ENCODE peak calls at places on chromosomes 1 and 21, in nine cellular contexts. K is H1, J is SK-N-SH, M is suprapubic skin, W is stomach, G is transverse colon, D is vagina, B is endothelial cell of umbilical vein, Z is breast epithelium. X is an unnamed sample.

GRCh38 chr1:14498839-14499238 is 99.6 kb upstream of the KAZN start:
- DNase-seq in Z (no peak), B (no peak), J (no peak), M (no peak), K (no peak), G (no peak), D (no peak), W (no peak), X (peak; percentile 28)

GRCh38 chr1:35151220-35151619 is 41.7 kb downstream of the SFPQ start:
- DNase-seq in G (no peak), M (no peak), D (no peak), B (no peak), Z (no peak), K (no peak), W (no peak), J (no peak), X (no peak)

GRCh38 chr1:8083739-8084484 is 57.8 kb upstream of the ERRFI1 start:
- DNase-seq in Z (no peak), M (no peak), D (no peak), W (no peak), B (peak; percentile 73), K (no peak), G (no peak), J (no peak), X (no peak)

GRCh38 chr1:165560834-165561233 is 17.0 kb downstream of the LRRC52 start:
- DNase-seq in B (no peak), Z (no peak), D (no peak), G (no peak), K (no peak), W (no peak), J (no peak), M (no peak), X (no peak)

GRCh38 chr1:198492872-198493271 is 47.6 kb downstream of the ATP6V1G3 start:
- DNase-seq in B (no peak), J (no peak), G (no peak), M (no peak), Z (no peak), W (no peak), D (no peak), K (no peak), X (no peak)

GRCh38 chr21:19547951-19548635 is 1144.5 kb upstream of the TMPRSS15 start:
- DNase-seq in M (no peak), B (no peak), G (no peak), Z (no peak), K (no peak), D (no peak), W (no peak), J (no peak), X (no peak)

GRCh38 chr1:66480162-66480561 is 53.8 kb upstream of the SGIP1 start:
- DNase-seq in J (peak; percentile 23), Z (no peak), B (no peak), M (no peak), W (no peak), K (no peak), G (no peak), D (no peak), X (no peak)

GRCh38 chr1:60988827-60989363 is 93.5 kb upstream of the NFIA start:
- DNase-seq in W (no peak), K (no peak), B (peak; percentile 12), Z (no peak), M (no peak), J (no peak), D (no peak), G (no peak), X (no peak)

GRCh38 chr1:225700889-225701465 is 48.1 kb upstream of the ENAH start:
- DNase-seq in J (no peak), D (no peak), W (no peak), G (no peak), M (no peak), B (no peak), K (no peak), Z (no peak), X (no peak)

GRCh38 chr1:29585656-29586055 is 349.3 kb downstream of the PTPRU start:
- DNase-seq in W (no peak), Z (no peak), B (no peak), G (no peak), J (no peak), K (no peak), D (no peak), M (no peak), X (no peak)

GRCh38 chr1:114456586-114456985 is 54.4 kb downstream of the TRIM33 start:
- DNase-seq in G (no peak), M (no peak), J (no peak), W (no peak), D (no peak), K (no peak), Z (no peak), B (no peak), X (no peak)

GRCh38 chr1:41051022-41051421 is 29.5 kb upstream of the SLFNL1 start:
- DNase-seq in W (no peak), J (no peak), D (no peak), Z (no peak), K (no peak), M (no peak), B (peak; percentile 45), G (no peak), X (no peak)

GRCh38 chr1:182392045-182393028 is 747 bp upstream of the GLUL start:
- DNase-seq in G (peak; percentile 49), W (peak; percentile 56), J (no peak), Z (peak; percentile 38), B (no peak), D (no peak), M (peak; percentile 84), K (no peak), X (peak; percentile 34)

GRCh38 chr1:194813109-194813508 is 1626.7 kb upstream of the B3GALT2 start:
- DNase-seq in W (no peak), Z (no peak), B (no peak), J (no peak), M (no peak), K (no peak), G (no peak), D (no peak), X (no peak)

GRCh38 chr1:109630881-109631512 is 11.4 kb downstream of the AMPD2 start:
- DNase-seq in D (peak; percentile 94), K (peak; percentile 17), B (no peak), G (no peak), Z (no peak), J (peak; percentile 14), M (no peak), W (no peak), X (peak; percentile 3)

GRCh38 chr1:21532496-21532895 is 23.3 kb downstream of the ALPL start:
- DNase-seq in W (no peak), D (no peak), G (peak; percentile 52), M (no peak), Z (no peak), J (no peak), K (no peak), B (no peak), X (no peak)
- TF ChIP-seq POLR2AphosphoS5 in W (no peak), D (no peak), G (no peak), M (no peak), Z (no peak), J (no peak), K (no peak), B (no peak), X (no peak)

DNA sequence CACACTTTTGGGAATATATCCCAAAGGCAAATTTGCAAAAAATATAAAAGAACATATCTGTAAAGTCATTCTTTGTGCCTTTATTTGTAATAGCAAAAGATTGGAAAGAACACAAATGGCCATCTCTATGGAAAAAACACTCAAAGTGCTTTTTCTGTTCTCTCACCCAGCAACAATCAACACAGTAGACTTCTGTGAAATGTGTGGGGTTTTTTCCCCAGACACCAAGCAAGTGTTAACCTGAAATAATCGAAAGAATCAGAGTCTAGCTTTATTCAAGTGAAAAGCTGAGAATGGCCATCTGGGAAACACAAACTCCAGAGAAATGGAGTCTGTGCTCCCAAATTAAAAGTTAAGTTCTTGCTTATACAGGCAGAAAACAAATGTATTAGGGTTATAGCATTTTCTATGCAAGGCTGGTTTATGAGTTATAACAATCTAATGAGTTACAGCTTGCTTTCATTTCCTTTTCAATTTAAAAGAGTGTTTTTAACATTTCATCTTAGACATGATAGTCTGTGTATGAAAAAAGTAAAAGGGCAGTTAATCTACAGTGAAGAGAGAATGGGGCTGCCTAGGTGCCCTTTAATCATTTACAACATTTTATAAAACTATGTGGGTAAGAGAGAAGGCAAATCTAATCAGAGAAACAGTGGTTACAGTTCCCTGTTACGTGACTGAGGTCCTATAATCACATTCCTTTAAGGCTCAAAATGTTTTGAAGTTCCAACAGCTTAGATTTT is 46.6 kb downstream of the SLC30A7 start:
- DNase-seq in J (no peak), K (no peak), W (no peak), D (no peak), M (no peak), Z (no peak), B (no peak), G (no peak), X (no peak)
- H3K4me3 ChIP-seq in J (no peak overlapping the region), K (no peak overlapping the region), W (no peak overlapping the region), D (no peak overlapping the region), M (no peak overlapping the region), Z (no peak overlapping the region), B (no peak overlapping the region), G (no peak overlapping the region), X (no peak overlapping the region)

GRCh38 chr1:53025778-53026131 is 36.3 kb upstream of the PODN start:
- DNase-seq in Z (no peak), B (no peak), W (no peak), M (no peak), J (no peak), D (no peak), K (no peak), G (no peak), X (no peak)

GRCh38 chr1:53024117-53024516 is 37.9 kb upstream of the PODN start:
- DNase-seq in G (no peak), B (no peak), Z (no peak), J (no peak), M (no peak), K (no peak), D (no peak), W (no peak), X (no peak)

GRCh38 chr1:53025034-53025777 is 36.8 kb upstream of the PODN start:
- DNase-seq in G (peak; percentile 39), M (no peak), Z (no peak), W (no peak), D (no peak), B (peak; percentile 13), J (no peak), K (no peak), X (no peak)

GRCh38 chr1:53022179-53022578 is 39.8 kb upstream of the PODN start:
- DNase-seq in D (no peak), B (no peak), K (no peak), J (no peak), M (no peak), G (no peak), Z (no peak), W (no peak), X (no peak)

GRCh38 chr1:53026254-53026653 is 35.8 kb upstream of the PODN start:
- DNase-seq in D (no peak), G (no peak), W (no peak), Z (no peak), K (no peak), M (no peak), B (no peak), J (no peak), X (no peak)
- TF ChIP-seq POLR2AphosphoS5 in D (no peak), G (no peak), W (no peak), Z (no peak), K (no peak), M (no peak), B (no peak), J (no peak), X (no peak)

DNA sequence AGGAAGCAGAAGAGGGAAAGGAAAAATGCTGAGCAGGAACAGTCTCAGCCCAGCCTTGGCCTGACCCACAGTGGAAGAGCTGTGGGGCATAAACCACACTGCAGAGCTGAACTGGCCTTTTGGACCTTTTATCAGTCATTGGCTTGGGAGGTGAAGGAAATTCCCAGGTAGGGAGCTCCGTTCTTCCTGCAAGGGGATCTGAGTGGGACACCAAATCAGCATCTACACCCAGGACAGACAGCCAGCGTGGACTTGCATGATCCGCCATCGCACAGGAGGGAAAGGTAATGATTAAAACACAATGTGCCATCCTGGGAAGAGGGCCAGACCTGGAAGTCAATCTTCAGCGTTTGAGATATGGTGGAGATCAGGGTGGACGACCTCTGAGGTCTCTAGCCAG is 1.2 kb upstream of the MTFR1L start:
- DNase-seq in B (no peak), J (no peak), D (no peak), Z (no peak), G (no peak), M (no peak), K (no peak), W (no peak), X (no peak)
- H3K4me3 ChIP-seq in B (no peak overlapping the region), J (peak overlapping the region; percentile 97), D (peak overlapping the region; percentile 77), Z (no peak overlapping the region), G (no peak overlapping the region), M (peak overlapping the region; percentile 77), K (peak overlapping the region; percentile 75), W (peak overlapping the region; percentile 94), X (no peak overlapping the region)

X was measured in prostate gland.